ENCODE peak calls at places on chromosome 22, in ten cellular contexts. X, V, F, Z, E, M, Y, O, H and J are unnamed samples.

GRCh38 chr22:35930933-35931332 is 97.7 kb downstream of the RBFOX2 start:
- DNase-seq in F (peak; percentile 59), E (peak; percentile 68), X (peak; percentile 88), Y (no peak), M (no peak), O (no peak), H (no peak), Z (no peak), V (peak; percentile 49), J (peak; percentile 40)

GRCh38 chr22:25207553-25208157 is 8.0 kb downstream of the CRYBB3 start:
- DNase-seq in O (no peak), F (no peak), X (no peak), Z (no peak), Y (no peak), E (no peak), H (no peak), V (no peak), M (no peak), J (no peak)

GRCh38 chr22:48333323-48333763 is 1494.3 kb downstream of the BRD1 start:
- DNase-seq in X (no peak), H (no peak), Z (no peak), Y (no peak), V (no peak), M (no peak), F (no peak), E (no peak), O (no peak), J (no peak)

GRCh38 chr22:20019661-20020532 is 1.0 kb upstream of the TANGO2 start:
- DNase-seq in V (no peak), O (no peak), H (no peak), M (no peak), X (no peak), Z (peak; percentile 24), Y (no peak), F (no peak), E (no peak), J (no peak)

GRCh38 chr22:29224121-29224858 is 18.6 kb downstream of the EMID1 start:
- DNase-seq in X (no peak), F (peak; percentile 49), O (no peak), E (no peak), M (no peak), V (no peak), Y (peak; percentile 33), H (no peak), Z (no peak), J (no peak)

GRCh38 chr22:36285017-36285416 is 32.1 kb downstream of the APOL1 start:
- DNase-seq in V (no peak), F (no peak), O (no peak), Z (peak; percentile 48), Y (no peak), H (peak; percentile 48), E (no peak), X (no peak), M (peak; percentile 53), J (no peak)

GRCh38 chr22:35617137-35617755 is at the start of gene MB:
- DNase-seq in Y (no peak), F (no peak), V (no peak), X (no peak), Z (peak; percentile 93), O (no peak), M (no peak), E (peak; percentile 45), H (peak; percentile 84), J (no peak)

GRCh38 chr22:18975434-18976196 is 39.5 kb upstream of the PRODH start:
- DNase-seq in H (no peak), F (no peak), Z (no peak), M (no peak), X (no peak), V (no peak), Y (no peak), E (no peak), O (no peak), J (no peak)

GRCh38 chr22:17753401-17753989 is 20.8 kb downstream of the BID start:
- DNase-seq in X (no peak), Y (no peak), Z (no peak), E (no peak), M (no peak), H (no peak), O (no peak), F (no peak), V (peak; percentile 48), J (peak; percentile 32)

GRCh38 chr22:17749605-17750395 is 24.5 kb downstream of the BID start:
- DNase-seq in V (no peak), M (no peak), Z (no peak), X (no peak), H (no peak), Y (no peak), F (no peak), E (no peak), O (no peak), J (no peak)

GRCh38 chr22:17751596-17751995 is 22.7 kb downstream of the BID start:
- DNase-seq in E (no peak), H (no peak), X (no peak), M (no peak), Y (no peak), V (no peak), F (no peak), O (no peak), Z (no peak), J (no peak)

GRCh38 chr22:17748555-17749353 is 25.5 kb downstream of the BID start:
- DNase-seq in Y (no peak), O (peak; percentile 41), Z (no peak), E (peak; percentile 27), X (no peak), H (no peak), F (no peak), M (no peak), V (no peak), J (no peak)

DNA sequence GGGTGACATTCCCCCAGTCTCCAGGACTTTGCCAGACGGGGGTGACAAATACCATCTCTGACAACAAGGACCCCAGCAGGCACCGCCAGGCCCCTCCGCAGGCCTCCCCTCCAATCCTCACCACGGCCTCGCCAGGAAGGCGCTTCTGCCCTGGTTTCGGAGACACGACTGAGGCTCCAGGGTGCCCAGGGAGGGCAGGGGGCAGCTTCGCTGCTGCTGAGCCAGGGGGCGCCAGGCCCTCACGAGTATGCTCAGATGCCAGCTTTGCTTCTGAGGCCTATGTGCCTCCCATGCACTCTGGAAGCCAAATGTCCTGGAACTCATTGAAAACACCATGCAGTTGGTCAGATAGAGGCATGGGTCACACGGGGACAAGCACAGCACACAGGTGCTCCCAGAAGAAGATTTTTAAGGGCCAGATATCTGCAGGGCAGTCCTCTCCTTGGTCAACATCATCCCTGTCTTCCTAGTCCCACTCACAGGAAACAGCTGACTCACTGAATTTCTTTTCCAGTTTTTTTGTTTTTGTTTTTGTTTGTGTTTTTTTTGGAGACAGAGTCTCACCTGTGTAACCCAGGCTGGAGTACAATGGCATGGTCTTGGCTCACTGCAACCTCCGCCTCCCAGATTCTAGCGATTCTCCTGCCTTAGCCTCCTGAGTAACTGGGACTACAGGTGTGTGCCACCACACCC is 19.9 kb downstream of the BID start:
- DNase-seq in F (no peak), H (no peak), Z (no peak), V (peak; percentile 7), O (no peak), E (no peak), M (no peak), X (no peak), Y (no peak), J (no peak)
- TF ChIP-seq CTCF in F (peak; percentile 27), H (no peak), Z (no peak), V (peak; percentile 45), O (peak; percentile 82), E (peak; percentile 32), M (no peak), X (peak; percentile 18), Y (no peak), J (peak; percentile 52)

GRCh38 chr22:22099833-22100812 is 117.5 kb upstream of the TOP3B start:
- DNase-seq in E (no peak), H (no peak), X (peak; percentile 24), F (no peak), V (peak; percentile 39), Y (no peak), O (no peak), M (no peak), Z (no peak), J (no peak)

GRCh38 chr22:22106855-22107254 is 124.3 kb upstream of the TOP3B start:
- DNase-seq in V (no peak), O (no peak), H (no peak), F (no peak), E (no peak), Y (no peak), M (no peak), Z (no peak), X (no peak), J (no peak)

GRCh38 chr22:22105364-22105763 is 122.8 kb upstream of the TOP3B start:
- DNase-seq in H (no peak), O (no peak), F (no peak), M (no peak), E (no peak), Y (no peak), V (no peak), Z (no peak), X (no peak), J (no peak)

GRCh38 chr22:22099194-22099486 is 116.6 kb upstream of the TOP3B start:
- DNase-seq in H (no peak), Z (no peak), Y (no peak), F (no peak), O (no peak), V (no peak), X (no peak), M (no peak), E (no peak), J (peak; percentile 60)

DNA sequence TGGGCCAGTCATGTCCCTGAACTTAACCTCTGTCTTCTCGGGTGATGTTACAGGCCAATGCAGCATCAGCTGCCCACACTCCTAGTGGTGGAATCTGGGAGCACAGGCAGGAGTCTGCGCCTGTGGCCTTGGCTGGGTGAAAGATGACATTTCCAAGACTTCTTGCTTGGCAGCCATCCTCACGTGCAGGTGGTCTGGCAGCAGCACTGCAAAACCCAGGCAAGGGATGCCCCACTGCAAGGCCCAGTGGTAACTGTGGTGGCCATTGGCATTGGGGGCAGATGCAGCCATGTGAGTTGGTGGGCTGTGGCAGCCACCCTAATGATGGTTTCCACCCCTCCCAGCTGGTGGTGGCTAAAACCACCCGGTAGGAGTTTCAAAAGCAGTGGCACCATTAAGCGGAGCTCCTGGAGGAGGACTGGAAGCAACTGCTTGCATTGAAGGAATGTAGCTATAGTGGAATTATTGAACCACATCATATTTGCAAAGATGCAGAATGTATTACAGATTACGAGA is 120.5 kb upstream of the TOP3B start:
- DNase-seq in H (no peak), Y (no peak), E (no peak), X (peak; percentile 11), V (peak; percentile 11), O (no peak), Z (no peak), F (peak; percentile 44), M (no peak), J (no peak)
- TF ChIP-seq CTCF in H (peak; percentile 19), Y (peak; percentile 27), E (peak; percentile 50), X (peak; percentile 54), V (peak; percentile 48), O (peak; percentile 88), Z (peak; percentile 9), F (peak; percentile 51), M (no peak), J (peak; percentile 9)

DNA sequence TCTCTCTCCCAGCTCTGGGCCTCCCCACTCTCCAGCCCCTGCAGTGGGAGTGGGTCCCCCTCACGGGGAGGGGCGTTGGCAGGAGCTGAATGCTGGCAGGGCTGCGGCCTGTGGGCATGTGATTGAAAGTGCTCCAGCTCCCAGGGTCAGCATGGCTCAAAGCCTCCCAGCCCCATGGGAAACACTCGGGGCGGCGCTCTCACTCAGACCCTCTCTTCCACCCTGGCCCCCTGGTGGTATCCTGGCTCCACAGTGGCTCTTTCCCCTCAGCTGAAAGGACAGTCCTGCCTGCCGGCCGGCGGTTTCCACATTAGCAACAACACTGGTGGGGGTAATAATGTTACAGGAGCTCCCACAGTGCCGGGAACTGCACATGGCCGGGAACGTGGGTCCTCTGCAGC is 35.5 kb downstream of the POLR3H start:
- DNase-seq in O (no peak), F (no peak), M (no peak), Z (peak; percentile 56), Y (no peak), V (no peak), H (no peak), E (no peak), X (no peak), J (no peak)
- TF ChIP-seq CTCF in O (peak; percentile 9), F (no peak), M (no peak), Z (no peak), Y (no peak), V (no peak), H (no peak), E (no peak), X (no peak), J (no peak)

GRCh38 chr22:42635531-42635930 is 4.9 kb downstream of the ATP5MGL start:
- DNase-seq in F (no peak), X (peak; percentile 77), Z (peak; percentile 92), Y (peak; percentile 55), H (peak; percentile 89), O (no peak), M (no peak), E (no peak), V (peak; percentile 76), J (no peak)

GRCh38 chr22:42633013-42633412 is 7.4 kb downstream of the ATP5MGL start:
- DNase-seq in X (no peak), O (no peak), E (no peak), M (no peak), Y (no peak), H (no peak), F (no peak), V (no peak), Z (no peak), J (no peak)

GRCh38 chr22:42630901-42631602 is 9.3 kb downstream of the ATP5MGL start:
- DNase-seq in Y (no peak), X (no peak), V (no peak), O (no peak), M (no peak), E (no peak), Z (no peak), H (no peak), F (no peak), J (peak; percentile 32)

GRCh38 chr22:42630211-42630610 is 10.2 kb downstream of the ATP5MGL start:
- DNase-seq in M (no peak), H (no peak), Z (no peak), O (no peak), X (no peak), V (no peak), E (no peak), Y (no peak), F (no peak), J (peak; percentile 28)

DNA sequence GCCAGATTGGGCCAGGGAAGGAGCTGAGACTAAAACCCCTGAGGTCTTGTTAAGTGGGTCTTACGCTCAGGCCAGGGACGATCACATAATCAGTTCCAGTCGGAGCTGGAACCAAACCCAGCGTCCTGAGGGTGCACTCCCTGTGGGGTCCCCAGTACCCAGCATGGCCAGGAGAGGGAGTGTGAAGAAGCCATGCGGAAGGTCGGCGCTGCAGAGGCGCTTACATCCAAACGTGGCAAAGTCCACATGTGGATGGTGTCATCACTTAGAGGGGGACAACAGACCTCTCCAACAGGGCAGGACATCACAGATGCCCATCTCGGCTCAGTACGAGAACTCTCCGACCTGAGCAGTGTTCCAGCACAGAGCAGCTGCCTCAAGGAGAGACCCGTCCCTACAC is 8.3 kb downstream of the ATP5MGL start:
- DNase-seq in M (no peak), H (no peak), F (peak; percentile 44), O (no peak), Y (no peak), Z (no peak), X (no peak), E (no peak), V (no peak), J (peak; percentile 26)
- TF ChIP-seq CTCF in M (no peak), H (peak; percentile 26), F (peak; percentile 37), O (peak; percentile 58), Y (no peak), Z (no peak), X (peak; percentile 35), E (peak; percentile 32), V (peak; percentile 29), J (no peak)